ENCODE peak calls at places on chromosome 10, in five cellular contexts. W is cortex of kidney; R is ovary; D is T-helper 1 cell; Q is activated naive CD4-positive, alpha-beta T cell treated with anti-CD3 and anti-CD28 coated beads for 36 hours. C is an unnamed sample.

GRCh38 chr10:79070091-79070610 is 1.4 kb downstream of the ZMIZ1 start:
- DNase-seq in Q (no peak), R (peak), W (peak), D (no peak), C (no peak)

GRCh38 chr10:79403441-79404230 is 41.8 kb downstream of the ZCCHC24 start:
- DNase-seq in Q (no peak), D (no peak), W (no peak), R (no peak), C (no peak)

GRCh38 chr10:88318803-88319202 is 264.3 kb downstream of the RNLS start:
- DNase-seq in Q (no peak), R (no peak), W (no peak), D (no peak), C (no peak)

GRCh38 chr10:97000487-97001182 is 168.5 kb downstream of the LCOR start:
- DNase-seq in D (no peak), W (no peak), R (no peak), Q (no peak), C (no peak)

GRCh38 chr10:84177541-84178386 is 4.2 kb downstream of the GPR15LG start:
- DNase-seq in R (no peak), D (peak), Q (peak), W (no peak), C (no peak)

GRCh38 chr10:131356442-131356841 is 44.9 kb upstream of the TCERG1L start:
- DNase-seq in R (no peak), Q (no peak), W (no peak), D (no peak), C (no peak)

GRCh38 chr10:66639351-66639750 is 286.5 kb upstream of the LRRTM3 start:
- DNase-seq in D (no peak), W (no peak), R (no peak), Q (no peak), C (no peak)

GRCh38 chr10:29057712-29058426 is 231.0 kb upstream of the LYZL1 start:
- DNase-seq in R (peak), W (no peak), Q (no peak), D (no peak), C (no peak)

GRCh38 chr10:2949221-2949947 is 118.0 kb upstream of the PFKP start:
- DNase-seq in R (no peak), Q (no peak), W (no peak), D (no peak), C (no peak)

GRCh38 chr10:23270531-23270930 is 74.1 kb downstream of the C10orf67 start:
- DNase-seq in W (no peak), D (no peak), R (no peak), Q (no peak), C (no peak)

GRCh38 chr10:86294346-86295265 is 72.0 kb downstream of the GRID1 start:
- DNase-seq in R (no peak), W (no peak), Q (no peak), D (no peak), C (no peak)

GRCh38 chr10:63841761-63842160 is 320.6 kb downstream of the REEP3 start:
- DNase-seq in D (no peak), W (no peak), R (no peak), Q (no peak), C (no peak)

GRCh38 chr10:86177483-86178155 is 189.0 kb downstream of the GRID1 start:
- DNase-seq in D (no peak), W (no peak), R (no peak), Q (no peak), C (no peak)

GRCh38 chr10:88754272-88754671 is 5.5 kb upstream of the LIPN start:
- DNase-seq in D (no peak), R (no peak), W (no peak), Q (no peak), C (no peak)

GRCh38 chr10:14185501-14186045 is 145.2 kb downstream of the FRMD4A start:
- DNase-seq in Q (peak), R (no peak), D (peak), W (no peak), C (no peak)

GRCh38 chr10:56359837-56360236 is 1.2 kb downstream of the ZWINT start:
- DNase-seq in D (no peak), Q (no peak), W (no peak), R (no peak), C (no peak)

GRCh38 chr10:68327889-68328786 is 3.7 kb upstream of the HNRNPH3 start:
- DNase-seq in R (no peak), D (peak), W (no peak), Q (no peak), C (peak)

GRCh38 chr10:31914370-31914769 is 14.3 kb downstream of the ARHGAP12 start:
- DNase-seq in Q (no peak), R (no peak), D (no peak), W (no peak), C (no peak)

GRCh38 chr10:119441151-119441821 is 101.2 kb downstream of the RGS10 start:
- DNase-seq in D (no peak), Q (no peak), R (peak), W (no peak), C (no peak)

GRCh38 chr10:3494131-3494878 is 290.7 kb downstream of the KLF6 start:
- DNase-seq in R (peak), Q (no peak), W (no peak), D (no peak), C (no peak)

GRCh38 chr10:32139223-32140073 is 83.2 kb upstream of the KIF5B start:
- DNase-seq in W (no peak), R (peak), Q (peak), D (peak), C (peak)

GRCh38 chr10:128103229-128103714 is 23.0 kb downstream of the MKI67 start:
- DNase-seq in R (no peak), Q (no peak), D (peak), W (no peak), C (no peak)

GRCh38 chr10:108360187-108360586 is 1195.7 kb upstream of the SORCS1 start:
- DNase-seq in W (no peak), R (no peak), Q (no peak), D (no peak), C (no peak)

GRCh38 chr10:57807906-57808305 is 459.8 kb downstream of the IPMK start:
- DNase-seq in W (no peak), Q (no peak), D (no peak), R (no peak), C (no peak)

GRCh38 chr10:47027812-47028260 is 116.6 kb downstream of the PTPN20 start:
- DNase-seq in R (peak), D (no peak), W (no peak), Q (no peak), C (no peak)

C was measured in SIG-M5.